ENCODE peak calls at places on chromosomes 12 and 14, in seven cellular contexts. G is activated CD4-positive, CD25-positive, alpha-beta regulatory T cell treated with anti-CD3 and anti-CD28 coated beads, Interleukin-2, amount 50 U/mL, for 16 hours; A is GM12865; F is Karpas-422; Z is upper lobe of right lung; K is AG09309; R is tibial artery. X is an unnamed sample.

GRCh38 chr14:99055019-99055418 is 217.0 kb downstream of the BCL11B start:
- DNase-seq in G (no peak), A (no peak), F (no peak), Z (no peak), K (no peak), R (no peak), X (no peak)

GRCh38 chr14:67644428-67644827 is 24.7 kb downstream of the ARG2 start:
- DNase-seq in G (no peak), A (no peak), F (no peak), Z (no peak), K (no peak), R (no peak), X (no peak)

GRCh38 chr12:12722351-12723146 is 5.4 kb downstream of the CDKN1B start:
- DNase-seq in G (no peak), A (peak; percentile 52), F (peak; percentile 73), Z (no peak), K (no peak), R (no peak), X (no peak)

GRCh38 chr14:21734457-21735074 is 60.9 kb upstream of the OR4E1 start:
- DNase-seq in G (peak; percentile 32), A (peak; percentile 68), F (peak; percentile 92), Z (no peak), K (no peak), R (no peak), X (peak; percentile 10)

GRCh38 chr12:114759635-114760034 is 75.7 kb upstream of the TBX3 start:
- DNase-seq in G (no peak), A (no peak), F (no peak), Z (no peak), K (no peak), R (no peak), X (no peak)

GRCh38 chr12:31876568-31877424 is 82.4 kb upstream of the RESF1 start:
- DNase-seq in G (no peak), A (no peak), F (no peak), Z (no peak), K (no peak), R (no peak), X (no peak)

GRCh38 chr14:26466862-26467261 is 131.0 kb downstream of the NOVA1 start:
- DNase-seq in G (no peak), A (no peak), F (no peak), Z (no peak), K (no peak), R (no peak), X (no peak)

GRCh38 chr12:126030573-126030972 is 965.3 kb downstream of the AACS start:
- DNase-seq in G (no peak), A (peak; percentile 44), F (no peak), Z (no peak), K (no peak), R (no peak), X (no peak)

GRCh38 chr14:20624495-20625070 is 16.9 kb downstream of the OR6S1 start:
- DNase-seq in G (no peak), A (peak; percentile 87), F (peak; percentile 49), Z (peak; percentile 86), K (no peak), R (no peak), X (peak; percentile 51)

GRCh38 chr12:1496162-1496925 is 98.0 kb downstream of the FBXL14 start:
- DNase-seq in G (no peak), A (no peak), F (no peak), Z (no peak), K (no peak), R (peak; percentile 79), X (no peak)

GRCh38 chr12:94282675-94283074 is 134.3 kb downstream of the PLXNC1 start:
- DNase-seq in G (no peak), A (peak; percentile 35), F (no peak), Z (peak; percentile 80), K (no peak), R (no peak), X (no peak)

GRCh38 chr14:68451676-68452387 is 341.0 kb downstream of the ZFP36L1 start:
- DNase-seq in G (no peak), A (peak; percentile 20), F (no peak), Z (no peak), K (no peak), R (peak; percentile 74), X (no peak)

GRCh38 chr14:72610831-72611200 is 283.1 kb downstream of the DPF3 start:
- DNase-seq in G (no peak), A (no peak), F (no peak), Z (no peak), K (no peak), R (no peak), X (no peak)

GRCh38 chr12:52029686-52030085 is 21.6 kb upstream of the NR4A1 start:
- DNase-seq in G (no peak), A (no peak), F (peak; percentile 83), Z (no peak), K (no peak), R (no peak), X (no peak)

GRCh38 chr12:96889273-96889933 is 17.7 kb upstream of the NEDD1 start:
- DNase-seq in G (no peak), A (peak; percentile 37), F (no peak), Z (no peak), K (no peak), R (no peak), X (peak; percentile 6)

GRCh38 chr14:88985654-88986053 is 161.2 kb downstream of the TTC8 start:
- DNase-seq in G (no peak), A (no peak), F (no peak), Z (no peak), K (no peak), R (no peak), X (no peak)

GRCh38 chr14:99774204-99774497 is 19.1 kb upstream of the EML1 start:
- DNase-seq in G (no peak), A (no peak), F (no peak), Z (no peak), K (no peak), R (no peak), X (no peak)

GRCh38 chr14:101084436-101084826 is 180.9 kb upstream of the RTL1 start:
- DNase-seq in G (no peak), A (no peak), F (no peak), Z (peak; percentile 32), K (no peak), R (no peak), X (no peak)

GRCh38 chr14:95482967-95483842 is 33.2 kb downstream of the SYNE3 start:
- DNase-seq in G (no peak), A (no peak), F (no peak), Z (no peak), K (peak; percentile 87), R (peak; percentile 93), X (no peak)

GRCh38 chr12:114434341-114434740 is 28.4 kb upstream of the TBX5 start:
- DNase-seq in G (no peak), A (no peak), F (no peak), Z (no peak), K (no peak), R (no peak), X (no peak)

GRCh38 chr12:112479413-112479812 is 60.7 kb downstream of the PTPN11 start:
- DNase-seq in G (no peak), A (no peak), F (no peak), Z (no peak), K (no peak), R (no peak), X (no peak)

GRCh38 chr14:103724116-103724515 is 8.5 kb downstream of the ZFYVE21 start:
- DNase-seq in G (no peak), A (no peak), F (no peak), Z (no peak), K (no peak), R (peak; percentile 94), X (no peak)

GRCh38 chr14:95935228-95935822 is 58.7 kb downstream of the TUNAR start:
- DNase-seq in G (no peak), A (peak; percentile 23), F (peak; percentile 82), Z (no peak), K (no peak), R (no peak), X (no peak)

GRCh38 chr12:100927825-100928224 is 133.2 kb downstream of the ANO4 start:
- DNase-seq in G (no peak), A (no peak), F (no peak), Z (no peak), K (no peak), R (no peak), X (no peak)

GRCh38 chr12:57610553-57611115 is 601 bp upstream of the ARHGEF25 start:
- DNase-seq in G (no peak), A (no peak), F (no peak), Z (no peak), K (no peak), R (peak; percentile 93), X (no peak)

GRCh38 chr12:31928246-31929139 is 30.7 kb upstream of the RESF1 start:
- DNase-seq in G (no peak), A (peak; percentile 63), F (no peak), Z (no peak), K (no peak), R (no peak), X (no peak)

GRCh38 chr12:50188280-50188781 is 21.2 kb upstream of the CERS5 start:
- DNase-seq in G (no peak), A (no peak), F (no peak), Z (no peak), K (no peak), R (no peak), X (no peak)

GRCh38 chr14:72754949-72755348 is 139.0 kb downstream of the DPF3 start:
- DNase-seq in G (no peak), A (no peak), F (no peak), Z (no peak), K (no peak), R (no peak), X (no peak)

GRCh38 chr12:108768591-108769500 is 37.5 kb upstream of the CORO1C start:
- DNase-seq in G (no peak), A (peak; percentile 46), F (no peak), Z (peak; percentile 83), K (no peak), R (peak; percentile 74), X (no peak)

GRCh38 chr14:86858043-86858442 is 1134.9 kb downstream of the GALC start:
- DNase-seq in G (no peak), A (no peak), F (no peak), Z (no peak), K (peak; percentile 54), R (no peak), X (peak; percentile 63)

X was measured in epithelial cell of proximal tubule.